ENCODE peak calls at places on chromosomes 3 and 15, in seven cellular contexts. M, V, N, D, Y, P and Z are unnamed samples.

GRCh38 chr15:66816201-66816600 is 114.2 kb downstream of the SMAD6 start:
- DNase-seq in M (no peak), V (no peak), N (no peak), D (no peak), Y (no peak), P (no peak), Z (no peak)

GRCh38 chr3:32401541-32402052 is 9.9 kb downstream of the CMTM7 start:
- DNase-seq in M (peak; percentile 70), V (peak; percentile 48), N (peak; percentile 81), D (peak; percentile 80), Y (peak; percentile 52), P (peak; percentile 66), Z (peak; percentile 93)

GRCh38 chr15:31019986-31020385 is 28.6 kb upstream of the MTMR10 start:
- DNase-seq in M (no peak), V (no peak), N (no peak), D (no peak), Y (no peak), P (no peak), Z (no peak)

GRCh38 chr3:165339753-165340152 is 143.6 kb upstream of the SLITRK3 start:
- DNase-seq in M (peak; percentile 4), V (no peak), N (no peak), D (no peak), Y (no peak), P (no peak), Z (no peak)

GRCh38 chr3:194042947-194043346 is 93.0 kb upstream of the HES1 start:
- DNase-seq in M (peak; percentile 83), V (no peak), N (no peak), D (no peak), Y (no peak), P (no peak), Z (no peak)

GRCh38 chr3:99776516-99777209 is 41.0 kb upstream of the CMSS1 start:
- DNase-seq in M (peak; percentile 32), V (no peak), N (no peak), D (no peak), Y (no peak), P (no peak), Z (no peak)

GRCh38 chr3:129504471-129505100 is 23.9 kb upstream of the RHO start:
- DNase-seq in M (no peak), V (no peak), N (no peak), D (no peak), Y (no peak), P (peak; percentile 70), Z (no peak)

GRCh38 chr15:39135989-39136388 is 444.9 kb upstream of the THBS1 start:
- DNase-seq in M (peak; percentile 96), V (no peak), N (no peak), D (no peak), Y (no peak), P (no peak), Z (no peak)

GRCh38 chr15:76340198-76340801 is 3.7 kb downstream of the ISL2 start:
- DNase-seq in M (no peak), V (no peak), N (no peak), D (peak; percentile 39), Y (no peak), P (no peak), Z (no peak)

GRCh38 chr3:33884701-33885100 is 86.3 kb downstream of the PDCD6IP start:
- DNase-seq in M (no peak), V (no peak), N (no peak), D (no peak), Y (no peak), P (no peak), Z (no peak)

GRCh38 chr15:22263738-22264137 is 183.4 kb downstream of the OR4M2 start:
- DNase-seq in M (no peak), V (no peak), N (no peak), D (no peak), Y (no peak), P (no peak), Z (no peak)

GRCh38 chr15:94930945-94931344 is 699.6 kb downstream of the MCTP2 start:
- DNase-seq in M (no peak), V (no peak), N (no peak), D (no peak), Y (no peak), P (no peak), Z (no peak)

GRCh38 chr3:30035935-30036567 is 570.4 kb upstream of the TGFBR2 start:
- DNase-seq in M (no peak), V (no peak), N (no peak), D (no peak), Y (no peak), P (no peak), Z (no peak)

GRCh38 chr3:50201573-50202315 is 3.3 kb upstream of the SLC38A3 start:
- DNase-seq in M (no peak), V (no peak), N (no peak), D (no peak), Y (no peak), P (no peak), Z (no peak)

GRCh38 chr3:113018461-113019181 is 27.8 kb downstream of the GTPBP8 start:
- DNase-seq in M (peak; percentile 13), V (no peak), N (no peak), D (no peak), Y (no peak), P (no peak), Z (no peak)

GRCh38 chr3:15409239-15409638 is 18.1 kb downstream of the METTL6 start:
- DNase-seq in M (no peak), V (no peak), N (no peak), D (no peak), Y (no peak), P (no peak), Z (no peak)

GRCh38 chr3:45537960-45538640 is 56.5 kb upstream of the LIMD1 start:
- DNase-seq in M (peak; percentile 60), V (no peak), N (no peak), D (no peak), Y (no peak), P (peak; percentile 64), Z (peak; percentile 77)

GRCh38 chr3:30708472-30708871 is 102.1 kb downstream of the TGFBR2 start:
- DNase-seq in M (no peak), V (no peak), N (no peak), D (no peak), Y (no peak), P (no peak), Z (no peak)

GRCh38 chr15:67199881-67200763 is 54.3 kb downstream of the AAGAB start:
- DNase-seq in M (peak; percentile 76), V (no peak), N (no peak), D (no peak), Y (no peak), P (peak; percentile 48), Z (no peak)

GRCh38 chr15:69842851-69843250 is 254.9 kb downstream of the TLE3 start:
- DNase-seq in M (no peak), V (no peak), N (no peak), D (no peak), Y (no peak), P (no peak), Z (no peak)

GRCh38 chr3:172129868-172130751 is 90.7 kb downstream of the FNDC3B start:
- DNase-seq in M (peak; percentile 99), V (peak; percentile 81), N (peak; percentile 96), D (peak; percentile 86), Y (peak; percentile 84), P (peak; percentile 99), Z (peak; percentile 86)

GRCh38 chr3:133447751-133448477 is 48.1 kb downstream of the BFSP2 start:
- DNase-seq in M (no peak), V (no peak), N (no peak), D (no peak), Y (no peak), P (no peak), Z (no peak)

GRCh38 chr15:72786244-72786641 is 2.7 kb upstream of the ADPGK start:
- DNase-seq in M (no peak), V (no peak), N (no peak), D (no peak), Y (no peak), P (no peak), Z (no peak)

GRCh38 chr3:97957617-97958311 is 14.5 kb downstream of the RIOX2 start:
- DNase-seq in M (no peak), V (no peak), N (no peak), D (no peak), Y (no peak), P (peak; percentile 89), Z (no peak)

GRCh38 chr3:184156522-184156955 is 1.4 kb downstream of the DVL3 start:
- DNase-seq in M (peak; percentile 60), V (no peak), N (no peak), D (peak; percentile 86), Y (no peak), P (no peak), Z (peak; percentile 82)

GRCh38 chr3:184157206-184157605 is 2.0 kb downstream of the DVL3 start:
- DNase-seq in M (no peak), V (no peak), N (no peak), D (no peak), Y (no peak), P (no peak), Z (no peak)

GRCh38 chr3:184158394-184158793 is 3.2 kb downstream of the DVL3 start:
- DNase-seq in M (no peak), V (no peak), N (no peak), D (no peak), Y (no peak), P (no peak), Z (no peak)

GRCh38 chr3:184155644-184156521 is 706 bp downstream of the DVL3 start:
- DNase-seq in M (peak; percentile 16), V (no peak), N (no peak), D (no peak), Y (no peak), P (no peak), Z (no peak)

GRCh38 chr3:184154909-184155643 is at the start of gene DVL3:
- DNase-seq in M (peak; percentile 52), V (peak; percentile 33), N (peak; percentile 74), D (peak; percentile 78), Y (peak; percentile 63), P (peak; percentile 71), Z (peak; percentile 87)
- TF ChIP-seq POLR2A in M (peak; percentile 59), V (no peak), N (no peak), D (no peak), Y (peak; percentile 55), P (peak; percentile 52), Z (peak; percentile 49)

GRCh38 chr3:105676621-105677300 is 192.1 kb downstream of the CBLB start:
- DNase-seq in M (no peak), V (no peak), N (no peak), D (no peak), Y (no peak), P (no peak), Z (no peak)
- H3K4me1 ChIP-seq in M (no peaks in the 10 kb centered on the region), V (no peaks in the 10 kb centered on the region), N (no peaks in the 10 kb centered on the region), D (peaks cover 1% of the 10 kb centered on the region), Y (peaks cover 3% of the 10 kb centered on the region), P (no peaks in the 10 kb centered on the region), Z (no peaks in the 10 kb centered on the region)

DNA sequence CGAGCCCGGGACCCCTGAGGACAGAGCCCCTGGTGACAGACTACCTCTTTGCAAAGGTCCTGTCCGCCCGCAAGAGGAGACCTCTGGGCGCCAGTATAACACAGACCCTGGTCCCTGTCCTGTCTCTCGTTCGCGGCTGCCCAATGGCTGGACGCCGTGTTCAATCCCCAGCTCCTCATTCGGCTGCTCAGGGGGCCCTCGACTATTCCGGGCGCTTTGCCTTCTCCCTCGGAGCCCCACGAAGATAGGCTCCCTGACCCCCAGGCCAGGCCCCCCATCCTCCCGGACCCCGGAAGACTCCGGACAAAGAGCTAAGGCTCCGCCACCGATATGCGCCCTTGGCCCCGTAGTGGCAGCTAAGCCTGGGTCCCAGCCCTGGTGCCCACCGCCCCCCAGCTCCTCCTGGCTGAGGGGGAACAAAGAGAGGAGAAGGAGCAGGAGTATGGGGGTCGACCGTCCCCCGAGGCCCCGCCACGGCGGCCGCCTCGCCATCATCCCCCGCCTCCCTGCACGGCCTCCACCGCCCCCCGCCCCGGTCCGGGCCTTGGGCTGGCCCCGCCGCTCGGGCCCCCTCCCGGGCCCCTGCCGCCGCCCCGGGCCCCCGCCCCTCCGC is 440 bp downstream of the CELSR3 start:
- DNase-seq in M (no peak), V (no peak), N (no peak), D (no peak), Y (no peak), P (no peak), Z (no peak)
- H3K27ac ChIP-seq in M (no peak overlapping the region), V (peak overlapping the region; percentile 93), N (no peak overlapping the region), D (no peak overlapping the region), Y (peak overlapping the region; percentile 96), P (no peak overlapping the region), Z (no peak overlapping the region)

GRCh38 chr3:186783731-186784515 is 546 bp downstream of the EIF4A2 start:
- DNase-seq in M (peak; percentile 64), V (peak; percentile 74), N (peak; percentile 91), D (peak; percentile 89), Y (peak; percentile 26), P (peak; percentile 82), Z (peak; percentile 89)
- TF ChIP-seq POLR2A in M (no peak), V (peak; percentile 50), N (peak; percentile 42), D (peak; percentile 2), Y (peak; percentile 35), P (peak; percentile 61), Z (peak; percentile 55)